ENCODE peak calls at places on chromosomes 6 and 20, in ten cellular contexts. V, E, H, Z, O, R, W, K, M and L are unnamed samples.

GRCh38 chr6:169890049-169890448 is 138.6 kb downstream of the ERMARD start:
- DNase-seq in Z (no peak), O (no peak), K (no peak), M (no peak), R (no peak), W (no peak), V (no peak), E (no peak), H (no peak), L (no peak)

GRCh38 chr6:111540971-111541719 is 58.1 kb upstream of the REV3L start:
- DNase-seq in H (no peak), O (no peak), K (no peak), V (no peak), W (no peak), R (no peak), E (no peak), M (no peak), Z (no peak), L (no peak)

GRCh38 chr6:157860505-157860991 is 37.5 kb downstream of the SNX9 start:
- DNase-seq in Z (no peak), H (no peak), W (no peak), E (no peak), K (no peak), M (no peak), O (peak; percentile 55), V (peak; percentile 46), R (no peak), L (no peak)

GRCh38 chr6:131250121-131250520 is 114.9 kb downstream of the AKAP7 start:
- DNase-seq in E (peak; percentile 60), K (peak; percentile 64), R (no peak), W (peak; percentile 24), V (peak; percentile 79), M (peak; percentile 49), Z (peak; percentile 62), H (no peak), O (peak; percentile 48), L (peak; percentile 53)

GRCh38 chr6:54335871-54336270 is 27.6 kb downstream of the TINAG start:
- DNase-seq in K (no peak), V (peak; percentile 90), W (no peak), R (no peak), Z (peak; percentile 92), H (no peak), M (no peak), E (no peak), O (peak; percentile 99), L (no peak)

GRCh38 chr6:2426561-2427340 is 181.3 kb upstream of the GMDS start:
- DNase-seq in K (no peak), W (no peak), E (no peak), R (no peak), O (peak; percentile 64), V (peak; percentile 47), M (no peak), Z (peak; percentile 64), H (no peak), L (no peak)

GRCh38 chr20:2130062-2130591 is 28.5 kb downstream of the STK35 start:
- DNase-seq in M (no peak), K (no peak), E (no peak), V (no peak), H (no peak), O (no peak), R (no peak), W (no peak), Z (no peak), L (no peak)

GRCh38 chr6:6556738-6557503 is 31.6 kb upstream of the LY86 start:
- DNase-seq in M (peak; percentile 36), K (no peak), H (no peak), E (no peak), W (no peak), R (peak; percentile 37), Z (peak; percentile 51), V (peak; percentile 31), O (peak; percentile 5), L (peak; percentile 31)

DNA sequence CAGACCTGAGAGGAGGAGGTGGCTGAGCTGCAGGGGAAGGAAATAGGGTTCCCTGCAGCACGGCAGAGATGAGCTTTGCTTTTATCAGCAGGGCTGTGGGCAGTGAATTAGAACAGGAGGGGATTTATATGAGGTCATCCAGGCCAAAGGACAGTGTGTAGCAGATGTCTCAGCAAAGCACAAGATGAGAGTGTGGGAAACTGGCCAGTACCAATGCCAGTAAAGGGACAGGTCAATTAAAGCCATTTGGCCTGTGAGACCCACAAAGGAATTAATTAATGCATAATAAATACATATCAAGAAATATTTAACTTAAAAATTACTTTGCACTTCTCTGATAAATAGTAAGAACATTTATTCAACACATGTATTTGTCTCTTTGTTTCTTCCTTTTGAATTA is at the start of gene DEFB119:
- DNase-seq in H (no peak), O (no peak), M (no peak), K (no peak), R (no peak), W (no peak), E (no peak), V (no peak), Z (no peak), L (no peak)
- H3K9me3 ChIP-seq in H (no peaks in the 10 kb centered on the region), O (no peaks in the 10 kb centered on the region), M (no peaks in the 10 kb centered on the region), K (no peaks in the 10 kb centered on the region), R (no peaks in the 10 kb centered on the region), W (no peaks in the 10 kb centered on the region), E (no peaks in the 10 kb centered on the region), V (no peaks in the 10 kb centered on the region), Z (no peaks in the 10 kb centered on the region), L (no peaks in the 10 kb centered on the region)

GRCh38 chr6:90432408-90432775 is 135.7 kb upstream of the BACH2 start:
- DNase-seq in O (no peak), V (no peak), Z (no peak), M (no peak), K (no peak), H (no peak), W (no peak), R (no peak), E (no peak), L (no peak)
- H3K9me3 ChIP-seq in O (no peaks in the 10 kb centered on the region), V (peaks cover 23% of the 10 kb centered on the region), Z (no peaks in the 10 kb centered on the region), M (peaks cover 35% of the 10 kb centered on the region), K (peaks cover 6% of the 10 kb centered on the region), H (peaks cover 28% of the 10 kb centered on the region), W (peaks cover 6% of the 10 kb centered on the region), R (peaks cover 7% of the 10 kb centered on the region), E (peaks cover 1% of the 10 kb centered on the region), L (no peaks in the 10 kb centered on the region)

GRCh38 chr6:168042426-168043192 is 36.4 kb downstream of the FRMD1 start:
- DNase-seq in H (no peak), O (no peak), W (no peak), V (no peak), R (peak; percentile 76), E (peak; percentile 40), Z (no peak), K (no peak), M (no peak), L (peak; percentile 51)
- H3K9me3 ChIP-seq in H (peaks cover 34% of the 10 kb centered on the region), O (peaks cover 3% of the 10 kb centered on the region), W (peaks cover 14% of the 10 kb centered on the region), V (peaks cover 36% of the 10 kb centered on the region), R (peaks cover 28% of the 10 kb centered on the region), E (peaks cover 11% of the 10 kb centered on the region), Z (no peaks in the 10 kb centered on the region), K (no peaks in the 10 kb centered on the region), M (peaks cover 31% of the 10 kb centered on the region), L (peaks cover 9% of the 10 kb centered on the region)

DNA sequence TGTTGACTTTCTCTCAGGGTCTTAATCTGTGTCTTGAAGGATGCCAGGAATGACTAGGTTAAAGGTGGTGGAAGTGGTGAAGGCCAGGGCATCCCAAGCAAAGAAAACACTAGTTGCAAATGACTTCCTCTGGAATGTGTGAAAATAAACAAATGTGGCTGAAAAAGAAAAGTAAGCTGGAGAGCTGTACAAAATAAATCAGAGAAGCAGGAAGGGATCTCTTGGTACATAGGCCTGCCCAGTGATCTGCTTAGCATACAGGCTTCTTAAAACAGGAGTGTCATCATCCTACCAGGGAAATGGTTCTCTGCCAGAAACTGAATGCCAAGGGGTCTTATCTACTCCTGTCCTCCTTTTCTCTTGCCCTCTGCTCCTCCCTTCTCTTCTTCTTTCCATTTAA is 1616.0 kb downstream of the KHDRBS2 start:
- DNase-seq in M (no peak), R (no peak), E (no peak), O (no peak), K (no peak), H (no peak), Z (no peak), W (no peak), V (no peak), L (no peak)
- H3K9me3 ChIP-seq in M (peaks cover 44% of the 10 kb centered on the region), R (no peaks in the 10 kb centered on the region), E (peaks cover 3% of the 10 kb centered on the region), O (peaks cover 9% of the 10 kb centered on the region), K (no peaks in the 10 kb centered on the region), H (no peaks in the 10 kb centered on the region), Z (no peaks in the 10 kb centered on the region), W (no peaks in the 10 kb centered on the region), V (peaks cover 6% of the 10 kb centered on the region), L (no peaks in the 10 kb centered on the region)

DNA sequence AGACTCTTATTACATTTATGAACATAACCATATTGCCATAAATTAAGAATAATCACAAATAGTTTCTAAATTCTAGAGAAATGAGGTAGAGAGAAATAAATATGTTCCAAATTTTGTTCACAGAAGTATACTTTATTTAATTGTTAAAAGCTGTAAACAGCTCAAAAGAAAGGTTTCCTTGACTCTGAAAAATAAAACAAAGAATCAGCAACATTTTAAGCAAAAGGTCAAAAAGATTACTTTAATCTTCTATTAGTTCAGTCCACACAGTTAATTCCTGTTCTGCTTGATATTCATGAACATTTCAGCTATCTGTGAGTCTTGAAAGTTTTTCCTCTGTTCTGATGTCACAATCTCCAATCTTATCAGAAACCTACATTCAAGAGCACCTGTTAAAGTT is 197.9 kb downstream of the GJA1 start:
- DNase-seq in E (no peak), M (no peak), O (no peak), W (no peak), Z (no peak), R (no peak), H (no peak), V (no peak), K (no peak), L (no peak)
- H3K9me3 ChIP-seq in E (peaks cover 4% of the 10 kb centered on the region), M (peaks cover 59% of the 10 kb centered on the region), O (peaks cover 19% of the 10 kb centered on the region), W (peaks cover 25% of the 10 kb centered on the region), Z (peaks cover 3% of the 10 kb centered on the region), R (peaks cover 2% of the 10 kb centered on the region), H (peaks cover 45% of the 10 kb centered on the region), V (peaks cover 47% of the 10 kb centered on the region), K (no peaks in the 10 kb centered on the region), L (no peaks in the 10 kb centered on the region)